ENCODE peak calls at places on chromosomes 5 and 9, in eight cellular contexts. I is anterior cingulate cortex, Q is Calu3, E is SHP77, L is fibroblast of the conjunctiva, M is nephron progenitor cell, U is breast epithelium, V is brain pericyte. T is an unnamed sample.

GRCh38 chr5:172133359-172134029 is 54.5 kb downstream of the STK10 start:
- DNase-seq in I (no peak), Q (no peak), E (no peak), L (peak; percentile 65), M (no peak), U (no peak), V (no peak), T (no peak)

GRCh38 chr5:9440517-9440916 is 105.4 kb downstream of the SEMA5A start:
- DNase-seq in I (no peak), Q (no peak), E (no peak), L (no peak), M (no peak), U (no peak), V (no peak), T (no peak)

GRCh38 chr5:67404261-67405100 is 207.9 kb upstream of the CD180 start:
- DNase-seq in I (no peak), Q (no peak), E (no peak), L (peak; percentile 28), M (no peak), U (no peak), V (no peak), T (no peak)

GRCh38 chr5:122585111-122585415 is 189.8 kb upstream of the SNX2 start:
- DNase-seq in I (no peak), Q (no peak), E (no peak), L (no peak), M (peak; percentile 30), U (no peak), V (no peak), T (no peak)

GRCh38 chr5:30341492-30341891 is 852.0 kb upstream of the CDH6 start:
- DNase-seq in I (no peak), Q (no peak), E (no peak), L (no peak), M (no peak), U (no peak), V (peak; percentile 10), T (no peak)

GRCh38 chr5:126868961-126869451 is 92.1 kb downstream of the LMNB1 start:
- DNase-seq in I (no peak), Q (no peak), E (peak; percentile 11), L (no peak), M (peak; percentile 62), U (no peak), V (no peak), T (peak; percentile 44)

GRCh38 chr5:68171101-68171558 is 44.4 kb upstream of the PIK3R1 start:
- DNase-seq in I (peak; percentile 55), Q (no peak), E (no peak), L (peak; percentile 87), M (no peak), U (no peak), V (no peak), T (no peak)

GRCh38 chr5:102106599-102106998 is 189.5 kb downstream of the SLCO4C1 start:
- DNase-seq in I (no peak), Q (no peak), E (no peak), L (no peak), M (no peak), U (no peak), V (no peak), T (peak; percentile 65)

GRCh38 chr9:124782661-124783574 is 6.0 kb downstream of the OLFML2A start:
- DNase-seq in I (no peak), Q (no peak), E (no peak), L (no peak), M (no peak), U (peak; percentile 34), V (no peak), T (no peak)

GRCh38 chr5:4720831-4721230 is 419.3 kb upstream of the ADAMTS16 start:
- DNase-seq in I (no peak), Q (no peak), E (no peak), L (no peak), M (no peak), U (no peak), V (no peak), T (no peak)

GRCh38 chr5:175671013-175671412 is 13.1 kb downstream of the HRH2 start:
- DNase-seq in I (no peak), Q (no peak), E (no peak), L (no peak), M (no peak), U (no peak), V (no peak), T (no peak)